ENCODE peak calls at places on chromosomes 1 and 21, in six cellular contexts. One of them, this sample, is unnamed.

GRCh38 chr1:48332115-48332514 is 109.6 kb downstream of the SLC5A9 start:
- DNase-seq in fibroblast of lung: no peak
- DNase-seq in CD8-positive, alpha-beta memory T cell: no peak
- DNase-seq in IMR-90: no peak
- DNase-seq in psoas muscle: no peak
- DNase-seq in CD8-positive, alpha-beta T cell: no peak
- DNase-seq in this sample: no peak

GRCh38 chr1:57489342-57490036 is 65.6 kb upstream of the DAB1 start:
- DNase-seq in fibroblast of lung: peak; percentile 90
- DNase-seq in CD8-positive, alpha-beta memory T cell: no peak
- DNase-seq in IMR-90: peak; percentile 91
- DNase-seq in psoas muscle: no peak
- DNase-seq in CD8-positive, alpha-beta T cell: no peak
- DNase-seq in this sample: no peak

GRCh38 chr1:206023682-206024081 is at the start of gene CTSE:
- DNase-seq in fibroblast of lung: no peak
- DNase-seq in CD8-positive, alpha-beta memory T cell: no peak
- DNase-seq in IMR-90: no peak
- DNase-seq in psoas muscle: no peak
- DNase-seq in CD8-positive, alpha-beta T cell: no peak
- DNase-seq in this sample: no peak

GRCh38 chr1:246497331-246497915 is 9.7 kb downstream of the SMYD3 start:
- DNase-seq in fibroblast of lung: peak; percentile 63
- DNase-seq in CD8-positive, alpha-beta memory T cell: peak; percentile 59
- DNase-seq in IMR-90: peak; percentile 79
- DNase-seq in psoas muscle: no peak
- DNase-seq in CD8-positive, alpha-beta T cell: no peak
- DNase-seq in this sample: no peak

GRCh38 chr1:195714248-195714647 is 894.0 kb downstream of the KCNT2 start:
- DNase-seq in fibroblast of lung: peak; percentile 58
- DNase-seq in CD8-positive, alpha-beta memory T cell: no peak
- DNase-seq in IMR-90: peak; percentile 86
- DNase-seq in psoas muscle: no peak
- DNase-seq in CD8-positive, alpha-beta T cell: no peak
- DNase-seq in this sample: no peak

GRCh38 chr1:3775498-3776230 is 3.1 kb downstream of the SMIM1 start:
- DNase-seq in fibroblast of lung: peak; percentile 66
- DNase-seq in CD8-positive, alpha-beta memory T cell: peak; percentile 28
- DNase-seq in IMR-90: peak; percentile 59
- DNase-seq in psoas muscle: peak; percentile 73
- DNase-seq in CD8-positive, alpha-beta T cell: peak; percentile 65
- DNase-seq in this sample: no peak

GRCh38 chr1:224747578-224747977 is 131.5 kb downstream of the CNIH3 start:
- DNase-seq in fibroblast of lung: peak; percentile 76
- DNase-seq in CD8-positive, alpha-beta memory T cell: no peak
- DNase-seq in IMR-90: peak; percentile 29
- DNase-seq in psoas muscle: no peak
- DNase-seq in CD8-positive, alpha-beta T cell: no peak
- DNase-seq in this sample: no peak

GRCh38 chr1:2003564-2004131 is at the start of gene CFAP74:
- DNase-seq in fibroblast of lung: peak; percentile 54
- DNase-seq in CD8-positive, alpha-beta memory T cell: no peak
- DNase-seq in IMR-90: peak; percentile 18
- DNase-seq in psoas muscle: no peak
- DNase-seq in CD8-positive, alpha-beta T cell: no peak
- DNase-seq in this sample: peak; percentile 28

GRCh38 chr21:44433791-44434567 is 21.3 kb upstream of the LRRC3 start:
- DNase-seq in fibroblast of lung: no peak
- DNase-seq in CD8-positive, alpha-beta memory T cell: no peak
- DNase-seq in IMR-90: no peak
- DNase-seq in psoas muscle: peak; percentile 41
- DNase-seq in CD8-positive, alpha-beta T cell: no peak
- DNase-seq in this sample: no peak

GRCh38 chr1:110060034-110060661 is 10.3 kb downstream of the ALX3 start:
- DNase-seq in fibroblast of lung: no peak
- DNase-seq in CD8-positive, alpha-beta memory T cell: peak; percentile 45
- DNase-seq in IMR-90: no peak
- DNase-seq in psoas muscle: peak; percentile 74
- DNase-seq in CD8-positive, alpha-beta T cell: peak; percentile 69
- DNase-seq in this sample: no peak

GRCh38 chr21:27275294-27275927 is 308.5 kb upstream of the ADAMTS5 start:
- DNase-seq in fibroblast of lung: peak; percentile 76
- DNase-seq in CD8-positive, alpha-beta memory T cell: no peak
- DNase-seq in IMR-90: peak; percentile 88
- DNase-seq in psoas muscle: no peak
- DNase-seq in CD8-positive, alpha-beta T cell: no peak
- DNase-seq in this sample: peak; percentile 34

GRCh38 chr1:5721634-5722215 is 270.5 kb downstream of the NPHP4 start:
- DNase-seq in fibroblast of lung: no peak
- DNase-seq in CD8-positive, alpha-beta memory T cell: no peak
- DNase-seq in IMR-90: no peak
- DNase-seq in psoas muscle: no peak
- DNase-seq in CD8-positive, alpha-beta T cell: no peak
- DNase-seq in this sample: no peak

GRCh38 chr1:55700359-55701130 is 485.4 kb upstream of the USP24 start:
- DNase-seq in fibroblast of lung: peak; percentile 74
- DNase-seq in CD8-positive, alpha-beta memory T cell: no peak
- DNase-seq in IMR-90: peak; percentile 77
- DNase-seq in psoas muscle: no peak
- DNase-seq in CD8-positive, alpha-beta T cell: no peak
- DNase-seq in this sample: no peak

GRCh38 chr1:93708734-93709481 is 27.3 kb upstream of the BCAR3 start:
- DNase-seq in fibroblast of lung: no peak
- DNase-seq in CD8-positive, alpha-beta memory T cell: no peak
- DNase-seq in IMR-90: peak; percentile 33
- DNase-seq in psoas muscle: no peak
- DNase-seq in CD8-positive, alpha-beta T cell: no peak
- DNase-seq in this sample: no peak

DNA sequence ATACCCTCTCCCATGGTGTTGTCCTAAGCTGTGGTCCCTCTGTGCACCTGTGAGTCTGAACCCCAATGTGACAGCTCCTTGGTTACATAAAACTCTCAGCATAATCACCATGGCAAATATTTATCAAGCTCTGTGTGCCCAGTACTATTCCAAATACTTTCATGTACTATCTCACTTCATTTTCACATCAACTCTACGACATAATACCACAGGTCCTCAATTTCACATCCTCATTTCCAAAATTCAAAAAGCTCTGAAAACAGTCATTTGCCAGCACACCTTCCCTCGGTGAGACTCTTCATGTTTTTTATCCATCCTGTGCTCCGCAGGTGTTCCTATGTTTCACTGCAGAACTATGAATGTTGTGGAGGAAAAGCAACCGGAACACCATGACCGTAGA is 12.4 kb upstream of the CREG1 start:
- DNase-seq in fibroblast of lung: no peak
- DNase-seq in CD8-positive, alpha-beta memory T cell: no peak
- DNase-seq in IMR-90: no peak
- DNase-seq in psoas muscle: no peak
- DNase-seq in CD8-positive, alpha-beta T cell: no peak
- DNase-seq in this sample: no peak
- H3K27ac ChIP-seq in fibroblast of lung: no peak overlapping the region
- H3K27ac ChIP-seq in CD8-positive, alpha-beta memory T cell: no peak overlapping the region
- H3K27ac ChIP-seq in IMR-90: no peak overlapping the region
- H3K27ac ChIP-seq in psoas muscle: no peak overlapping the region
- H3K27ac ChIP-seq in CD8-positive, alpha-beta T cell: no peak overlapping the region
- H3K27ac ChIP-seq in this sample: no peak overlapping the region

GRCh38 chr1:201531551-201532425 is 7.1 kb upstream of the NAV1 start:
- DNase-seq in fibroblast of lung: no peak
- DNase-seq in CD8-positive, alpha-beta memory T cell: no peak
- DNase-seq in IMR-90: no peak
- DNase-seq in psoas muscle: peak; percentile 57
- DNase-seq in CD8-positive, alpha-beta T cell: no peak
- DNase-seq in this sample: no peak

GRCh38 chr1:201527879-201528278 is 11.0 kb upstream of the NAV1 start:
- DNase-seq in fibroblast of lung: no peak
- DNase-seq in CD8-positive, alpha-beta memory T cell: no peak
- DNase-seq in IMR-90: no peak
- DNase-seq in psoas muscle: no peak
- DNase-seq in CD8-positive, alpha-beta T cell: no peak
- DNase-seq in this sample: no peak

GRCh38 chr1:201530741-201531521 is 8.0 kb upstream of the NAV1 start:
- DNase-seq in fibroblast of lung: peak; percentile 82
- DNase-seq in CD8-positive, alpha-beta memory T cell: no peak
- DNase-seq in IMR-90: peak; percentile 83
- DNase-seq in psoas muscle: peak; percentile 91
- DNase-seq in CD8-positive, alpha-beta T cell: no peak
- DNase-seq in this sample: peak; percentile 74

GRCh38 chr1:201525196-201525778 is 13.6 kb upstream of the NAV1 start:
- DNase-seq in fibroblast of lung: no peak
- DNase-seq in CD8-positive, alpha-beta memory T cell: no peak
- DNase-seq in IMR-90: no peak
- DNase-seq in psoas muscle: no peak
- DNase-seq in CD8-positive, alpha-beta T cell: no peak
- DNase-seq in this sample: no peak

GRCh38 chr1:201528631-201529260 is 10.2 kb upstream of the NAV1 start:
- DNase-seq in fibroblast of lung: peak; percentile 74
- DNase-seq in CD8-positive, alpha-beta memory T cell: no peak
- DNase-seq in IMR-90: peak; percentile 83
- DNase-seq in psoas muscle: no peak
- DNase-seq in CD8-positive, alpha-beta T cell: no peak
- DNase-seq in this sample: no peak
- H3K27ac ChIP-seq in fibroblast of lung: no peak overlapping the region
- H3K27ac ChIP-seq in CD8-positive, alpha-beta memory T cell: no peak overlapping the region
- H3K27ac ChIP-seq in IMR-90: no peak overlapping the region
- H3K27ac ChIP-seq in psoas muscle: no peak overlapping the region
- H3K27ac ChIP-seq in CD8-positive, alpha-beta T cell: no peak overlapping the region
- H3K27ac ChIP-seq in this sample: no peak overlapping the region

DNA sequence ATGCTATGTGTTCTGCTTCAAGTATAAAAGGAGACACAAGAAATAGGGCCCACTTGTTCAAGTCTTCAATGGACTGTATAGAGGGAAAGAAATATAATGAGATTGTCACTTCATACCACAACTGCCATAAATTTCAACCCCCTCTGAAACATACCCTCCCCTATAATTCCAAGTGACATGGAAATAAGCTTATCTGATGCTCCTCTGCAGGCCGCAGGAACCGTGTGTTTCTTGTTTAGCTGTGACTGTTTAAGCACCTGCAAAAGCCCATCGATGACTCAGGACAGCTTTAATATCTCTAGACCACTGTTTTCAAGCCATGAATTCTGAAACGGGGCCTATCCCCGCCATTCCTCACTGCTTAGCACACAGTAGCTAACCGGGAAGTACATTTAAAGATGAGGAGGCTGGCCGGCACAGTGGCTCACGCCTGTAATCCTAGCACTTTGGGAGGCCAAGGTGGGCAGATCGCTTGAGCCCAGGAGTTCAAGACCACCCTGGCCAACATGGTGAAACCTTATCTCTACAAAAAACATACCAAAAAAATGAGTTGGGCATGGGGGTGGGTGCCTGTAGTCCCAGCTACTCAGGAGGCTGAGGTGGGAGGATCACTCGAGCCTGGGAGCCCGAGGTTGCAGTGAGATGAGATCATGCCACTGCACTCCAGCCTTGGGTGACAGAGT is 4.2 kb downstream of the HLCS start:
- DNase-seq in fibroblast of lung: peak; percentile 11
- DNase-seq in CD8-positive, alpha-beta memory T cell: no peak
- DNase-seq in IMR-90: no peak
- DNase-seq in psoas muscle: no peak
- DNase-seq in CD8-positive, alpha-beta T cell: no peak
- DNase-seq in this sample: no peak
- H3K27ac ChIP-seq in fibroblast of lung: no peak overlapping the region
- H3K27ac ChIP-seq in CD8-positive, alpha-beta memory T cell: no peak overlapping the region
- H3K27ac ChIP-seq in IMR-90: no peak overlapping the region
- H3K27ac ChIP-seq in psoas muscle: no peak overlapping the region
- H3K27ac ChIP-seq in CD8-positive, alpha-beta T cell: no peak overlapping the region
- H3K27ac ChIP-seq in this sample: no peak overlapping the region

GRCh38 chr1:40665335-40666171 is at the start of gene RIMS3:
- DNase-seq in fibroblast of lung: peak; percentile 20
- DNase-seq in CD8-positive, alpha-beta memory T cell: peak; percentile 77
- DNase-seq in IMR-90: peak; percentile 8
- DNase-seq in psoas muscle: peak; percentile 86
- DNase-seq in CD8-positive, alpha-beta T cell: peak; percentile 67
- DNase-seq in this sample: peak; percentile 79
- H3K27ac ChIP-seq in fibroblast of lung: no peak within 1 kb of the TSS
- H3K27ac ChIP-seq in CD8-positive, alpha-beta memory T cell: peak within 1 kb of the TSS; percentile 24
- H3K27ac ChIP-seq in IMR-90: no peak within 1 kb of the TSS
- H3K27ac ChIP-seq in psoas muscle: no peak within 1 kb of the TSS
- H3K27ac ChIP-seq in CD8-positive, alpha-beta T cell: no peak within 1 kb of the TSS
- H3K27ac ChIP-seq in this sample: no peak within 1 kb of the TSS

DNA sequence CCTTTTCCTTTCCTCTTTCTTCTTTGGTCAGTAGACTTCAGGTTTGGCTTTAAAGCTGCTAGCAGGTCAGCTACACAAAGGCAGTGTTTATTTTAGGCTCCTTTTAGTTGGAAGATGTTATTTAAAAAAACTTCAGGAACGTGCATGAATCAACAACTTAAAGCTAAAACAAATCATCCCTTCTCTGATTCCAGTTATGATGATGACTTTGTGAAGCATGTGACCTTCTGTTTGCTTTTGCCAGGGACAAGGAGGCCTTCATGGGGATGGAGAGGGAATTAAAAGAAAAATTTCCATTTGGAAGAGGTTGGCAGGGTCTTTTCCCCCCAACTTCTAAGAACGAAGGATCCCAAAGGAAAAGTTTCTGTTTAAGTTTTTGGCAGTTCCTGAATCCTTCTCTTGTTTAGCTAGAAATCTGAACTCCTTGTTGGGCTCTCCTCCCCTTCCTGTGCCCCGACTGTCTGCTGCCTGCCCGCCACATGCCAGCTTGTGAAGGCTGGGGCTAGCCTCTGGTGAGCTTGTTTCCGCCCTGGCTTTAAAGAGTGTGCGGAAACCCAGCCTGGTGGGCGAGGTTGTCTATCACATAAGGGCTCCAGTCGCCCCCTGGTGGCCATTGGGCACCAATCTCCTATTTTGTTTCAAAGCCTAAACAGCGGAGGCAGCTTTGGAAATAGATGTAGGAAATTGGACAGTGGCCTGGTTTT is 9.5 kb downstream of the ATP8B2 start:
- DNase-seq in fibroblast of lung: peak; percentile 70
- DNase-seq in CD8-positive, alpha-beta memory T cell: peak; percentile 86
- DNase-seq in IMR-90: peak; percentile 82
- DNase-seq in psoas muscle: peak; percentile 91
- DNase-seq in CD8-positive, alpha-beta T cell: peak; percentile 92
- DNase-seq in this sample: peak; percentile 56
- H3K27ac ChIP-seq in fibroblast of lung: peak overlapping the region; percentile 59
- H3K27ac ChIP-seq in CD8-positive, alpha-beta memory T cell: no peak overlapping the region
- H3K27ac ChIP-seq in IMR-90: peak overlapping the region; percentile 89
- H3K27ac ChIP-seq in psoas muscle: no peak overlapping the region
- H3K27ac ChIP-seq in CD8-positive, alpha-beta T cell: peak overlapping the region; percentile 22
- H3K27ac ChIP-seq in this sample: peak overlapping the region; percentile 28

This sample was measured in caudate nucleus.